ENCODE peak calls at places on chromosomes 6 and 20, in seven cellular contexts. L, N, Q, Z, Y, I and U are unnamed samples.

GRCh38 chr6:36357872-36358234 is 21.2 kb upstream of the BNIP5 start:
- DNase-seq in Z (no peak), N (no peak), Y (no peak), L (no peak), Q (no peak), I (peak), U (no peak)

GRCh38 chr6:110233769-110234374 is 53.6 kb downstream of the CDC40 start:
- DNase-seq in Q (no peak), I (no peak), Y (no peak), N (no peak), Z (no peak), L (peak), U (no peak)

GRCh38 chr20:46557231-46557956 is 6.9 kb upstream of the OCSTAMP start:
- DNase-seq in L (peak), I (no peak), Z (no peak), N (no peak), Y (no peak), Q (no peak), U (no peak)

GRCh38 chr6:15801912-15802311 is 139.1 kb upstream of the DTNBP1 start:
- DNase-seq in Z (no peak), I (no peak), Y (no peak), N (no peak), Q (no peak), L (no peak), U (no peak)

GRCh38 chr6:55836945-55837344 is 38.4 kb downstream of the BMP5 start:
- DNase-seq in Y (no peak), N (no peak), L (no peak), Z (no peak), I (no peak), Q (no peak), U (no peak)

GRCh38 chr6:82086944-82087343 is 160.6 kb downstream of the IBTK start:
- DNase-seq in L (no peak), Z (no peak), Y (no peak), I (no peak), Q (peak), N (no peak), U (no peak)

GRCh38 chr6:144646066-144646800 is 361.1 kb downstream of the UTRN start:
- DNase-seq in Y (no peak), I (no peak), Z (no peak), Q (no peak), N (no peak), L (no peak), U (no peak)

GRCh38 chr6:99276747-99277146 is 72.7 kb downstream of the FAXC start:
- DNase-seq in N (no peak), I (no peak), Y (no peak), Q (no peak), L (no peak), Z (no peak), U (no peak)

GRCh38 chr6:55276745-55277627 is 50.3 kb upstream of the GFRAL start:
- DNase-seq in Z (peak), N (no peak), L (peak), Q (peak), Y (no peak), I (no peak), U (peak)

GRCh38 chr6:444653-445275 is 53.2 kb downstream of the IRF4 start:
- DNase-seq in I (peak), Z (no peak), Q (no peak), Y (no peak), L (no peak), N (peak), U (no peak)

GRCh38 chr6:129481706-129482105 is 228.3 kb downstream of the ARHGAP18 start:
- DNase-seq in I (no peak), Y (no peak), Q (no peak), Z (no peak), L (no peak), N (no peak), U (no peak)

GRCh38 chr6:152112503-152113261 is 305.2 kb downstream of the ESR1 start:
- DNase-seq in N (no peak), Q (no peak), Y (no peak), I (no peak), Z (no peak), L (no peak), U (peak)

GRCh38 chr6:34381086-34381485 is 11.4 kb downstream of the NUDT3 start:
- DNase-seq in L (peak), Q (no peak), Z (no peak), N (no peak), Y (no peak), I (no peak), U (no peak)

DNA sequence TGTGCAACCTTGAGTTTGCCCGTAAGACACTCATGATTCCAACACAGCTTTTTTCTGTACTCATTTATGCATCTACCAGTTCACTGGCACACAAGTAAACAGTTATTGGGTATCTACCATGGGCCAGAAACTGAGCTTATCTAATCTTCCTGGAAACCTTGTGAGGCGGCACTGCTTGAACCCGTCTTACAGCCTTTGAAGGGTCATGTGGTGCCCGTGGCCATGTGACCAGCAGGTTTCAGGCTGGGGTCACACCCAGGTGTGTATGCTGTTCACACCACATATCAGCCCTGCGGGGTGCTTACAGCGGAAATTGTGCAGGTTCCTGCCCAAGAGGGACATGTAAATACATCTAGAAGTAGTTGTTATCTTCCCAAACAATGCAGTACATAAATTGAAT is 6.1 kb downstream of the THBD start:
- DNase-seq in L (no peak), Q (no peak), I (no peak), Y (no peak), N (no peak), Z (no peak), U (no peak)
- TF ChIP-seq CTCF in L (no peak), Q (no peak), I (no peak), Y (no peak), N (no peak), Z (no peak), U (no peak)

GRCh38 chr6:160348552-160349441 is 619 bp downstream of the SLC22A3 start:
- DNase-seq in L (peak), N (no peak), Z (peak), Y (no peak), I (no peak), Q (peak), U (peak)
- TF ChIP-seq CTCF in L (no peak), N (no peak), Z (no peak), Y (no peak), I (no peak), Q (no peak), U (peak)

GRCh38 chr20:49028684-49029083 is 17.4 kb upstream of the CSE1L start:
- DNase-seq in Z (peak), N (no peak), L (peak), Q (peak), Y (no peak), I (no peak), U (no peak)
- TF ChIP-seq CTCF in Z (peak), N (no peak), L (peak), Q (peak), Y (no peak), I (no peak), U (peak)

DNA sequence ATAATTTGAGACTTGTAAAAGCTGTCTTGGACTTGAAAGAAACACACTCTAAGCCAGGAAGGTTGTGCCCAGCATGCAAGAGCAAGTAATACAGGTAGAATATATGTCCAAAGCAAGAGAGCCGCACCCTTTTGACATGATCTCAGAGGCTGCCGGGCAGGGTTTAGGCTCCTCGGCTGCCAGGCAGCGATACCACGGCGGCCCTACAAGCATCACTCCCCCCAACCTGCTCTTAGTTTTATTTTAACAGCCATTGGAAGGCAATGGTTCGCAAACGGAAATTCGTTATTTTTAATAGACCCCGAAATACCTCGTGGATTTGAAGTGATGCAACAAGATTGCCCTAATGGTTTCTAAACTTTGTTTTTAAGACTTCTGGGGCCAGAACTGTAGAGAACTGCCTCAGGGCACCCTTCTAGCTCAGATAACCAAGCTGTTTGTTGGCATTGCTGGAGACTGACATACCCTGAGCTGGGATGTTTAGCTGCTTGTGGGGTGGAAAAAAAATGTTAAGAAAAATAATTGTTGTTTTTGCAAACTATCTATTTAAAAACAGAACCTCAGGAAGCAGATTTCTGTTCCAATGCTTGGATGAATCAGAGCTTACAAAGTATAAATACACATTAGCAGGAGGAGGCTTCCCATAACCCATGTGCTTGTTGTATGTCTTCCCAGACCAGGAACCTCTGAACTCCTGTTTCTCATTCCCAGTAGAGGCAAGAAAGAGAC is 39.0 kb downstream of the JAG1 start:
- DNase-seq in Z (no peak), Q (no peak), Y (no peak), I (no peak), N (no peak), L (peak), U (no peak)
- TF ChIP-seq CTCF in Z (no peak), Q (no peak), Y (no peak), I (no peak), N (no peak), L (no peak), U (no peak)

GRCh38 chr6:13233106-13233505 is 95.2 kb downstream of the TBC1D7 start:
- DNase-seq in N (no peak), Z (no peak), Y (no peak), Q (no peak), I (no peak), L (no peak), U (no peak)

GRCh38 chr6:13234130-13234529 is 94.2 kb downstream of the TBC1D7 start:
- DNase-seq in L (no peak), Y (no peak), N (no peak), Z (no peak), Q (no peak), I (no peak), U (no peak)

GRCh38 chr6:13228264-13229204 is 99.8 kb downstream of the TBC1D7 start:
- DNase-seq in Z (no peak), L (no peak), Y (no peak), N (no peak), I (no peak), Q (no peak), U (no peak)

GRCh38 chr6:13226071-13226470 is 102.3 kb downstream of the TBC1D7 start:
- DNase-seq in I (no peak), Z (no peak), N (no peak), Y (no peak), L (no peak), Q (no peak), U (no peak)

DNA sequence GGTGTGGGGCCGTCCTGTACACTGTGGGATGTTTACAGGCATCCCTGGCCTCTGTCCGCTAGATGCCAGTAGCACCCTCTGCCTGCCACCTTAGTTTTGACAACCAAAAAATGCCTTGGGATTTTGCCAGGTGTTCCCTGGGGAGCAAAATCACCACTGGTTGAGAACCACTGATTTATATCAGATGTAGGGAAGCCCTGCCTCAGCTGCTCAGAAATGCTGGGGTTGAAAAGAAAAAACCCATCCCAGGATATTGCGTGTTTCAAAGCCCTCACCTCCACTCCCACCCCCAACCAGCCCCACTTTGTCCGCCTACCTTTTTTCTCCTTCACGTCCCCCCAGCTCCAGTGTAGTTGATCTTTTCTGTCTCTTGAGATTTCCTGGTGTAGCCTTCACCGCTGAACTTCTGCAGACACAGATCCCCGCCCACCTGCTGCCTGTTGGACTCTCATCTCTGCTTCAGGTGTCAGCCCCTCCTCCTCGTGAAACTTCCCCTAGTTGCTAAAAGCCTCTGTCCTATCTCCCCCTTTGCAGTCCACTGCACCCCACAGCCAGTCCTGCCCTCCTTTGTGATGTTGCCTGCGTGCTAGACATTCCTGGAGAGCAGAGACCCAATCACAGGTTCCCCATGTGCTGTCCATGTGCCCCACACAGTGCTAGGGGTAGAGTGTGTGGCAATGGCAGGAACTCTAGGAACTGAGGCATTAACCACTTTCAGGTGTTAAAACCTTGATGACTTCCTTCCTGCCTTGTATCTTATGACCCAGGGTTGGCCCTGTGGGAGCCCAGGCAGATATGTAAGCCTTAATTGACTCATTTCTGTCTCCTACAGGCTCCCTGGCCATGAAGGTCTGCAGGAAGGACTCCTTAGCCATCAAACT is 98.9 kb downstream of the TBC1D7 start:
- DNase-seq in N (no peak), L (peak), Y (no peak), Z (no peak), Q (peak), I (peak), U (no peak)
- TF ChIP-seq CTCF in N (no peak), L (no peak), Y (no peak), Z (no peak), Q (peak), I (no peak), U (no peak)

GRCh38 chr6:12283904-12284303 is 6.3 kb upstream of the EDN1 start:
- DNase-seq in Q (no peak), Y (no peak), N (no peak), L (no peak), I (no peak), Z (no peak), U (no peak)
- TF ChIP-seq CTCF in Q (peak), Y (no peak), N (no peak), L (no peak), I (no peak), Z (no peak), U (no peak)

GRCh38 chr6:42175860-42176259 is 2.7 kb downstream of the GUCA1A start:
- DNase-seq in Y (no peak), N (no peak), L (no peak), I (no peak), Z (no peak), Q (no peak), U (no peak)
- TF ChIP-seq CTCF in Y (no peak), N (no peak), L (peak), I (no peak), Z (peak), Q (peak), U (no peak)

DNA sequence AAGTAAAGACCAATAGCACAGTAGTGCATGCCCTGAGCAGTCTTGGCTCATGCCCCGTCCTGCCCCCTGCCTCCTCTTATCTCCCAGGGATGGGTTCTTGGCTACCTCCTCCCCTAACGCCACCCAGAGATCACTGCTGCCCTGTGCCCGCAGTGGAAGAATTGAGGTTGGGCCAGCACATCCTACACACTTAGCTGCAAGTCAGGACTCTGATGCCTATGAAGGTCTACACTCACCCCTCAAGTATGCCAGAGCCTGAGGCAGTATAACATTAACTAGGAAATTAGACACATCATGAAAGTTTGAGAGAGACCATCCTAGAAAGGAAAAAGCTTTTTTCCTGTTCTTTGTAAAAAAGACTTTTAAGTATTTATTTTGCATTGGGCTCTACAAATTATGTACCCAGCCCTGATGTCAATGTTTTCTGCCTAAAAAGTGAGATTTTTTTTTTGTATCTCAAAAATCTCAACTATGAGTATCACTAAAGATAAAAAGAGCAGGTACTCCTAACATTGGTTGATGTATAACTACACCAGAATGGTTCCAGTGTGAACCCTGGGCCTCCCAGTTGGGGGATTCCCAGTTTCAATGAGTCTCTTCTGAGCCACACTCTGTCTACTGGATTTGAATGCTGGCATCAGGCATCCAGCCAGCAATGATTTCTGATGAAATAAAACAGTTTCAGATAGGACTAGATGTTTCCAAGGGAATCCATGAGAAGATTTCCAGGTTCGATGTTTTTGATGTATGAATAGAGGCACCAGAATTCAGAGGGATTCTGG is 115.4 kb downstream of the ISM1 start:
- DNase-seq in Y (no peak), N (no peak), Q (peak), Z (no peak), L (no peak), I (no peak), U (no peak)
- TF ChIP-seq CTCF in Y (no peak), N (no peak), Q (no peak), Z (no peak), L (no peak), I (no peak), U (no peak)

GRCh38 chr20:3848565-3848964 is 1.9 kb downstream of the MAVS start:
- DNase-seq in Q (no peak), L (no peak), I (no peak), Y (no peak), Z (no peak), N (no peak), U (no peak)

GRCh38 chr20:3846378-3846739 is 275 bp upstream of the MAVS start:
- DNase-seq in L (no peak), I (no peak), Q (no peak), N (no peak), Y (no peak), Z (no peak), U (no peak)

GRCh38 chr20:3847419-3847940 is 846 bp downstream of the MAVS start:
- DNase-seq in Q (no peak), Y (no peak), N (no peak), Z (no peak), L (peak), I (no peak), U (no peak)

GRCh38 chr20:3843490-3843889 is 3.1 kb upstream of the MAVS start:
- DNase-seq in Y (no peak), L (peak), N (no peak), Z (no peak), I (no peak), Q (peak), U (no peak)

GRCh38 chr20:3846740-3847418 is at the start of gene MAVS:
- DNase-seq in L (peak), Q (peak), I (peak), Y (peak), Z (peak), N (peak), U (peak)
- TF ChIP-seq CTCF in L (no peak), Q (peak), I (no peak), Y (no peak), Z (no peak), N (no peak), U (no peak)

DNA sequence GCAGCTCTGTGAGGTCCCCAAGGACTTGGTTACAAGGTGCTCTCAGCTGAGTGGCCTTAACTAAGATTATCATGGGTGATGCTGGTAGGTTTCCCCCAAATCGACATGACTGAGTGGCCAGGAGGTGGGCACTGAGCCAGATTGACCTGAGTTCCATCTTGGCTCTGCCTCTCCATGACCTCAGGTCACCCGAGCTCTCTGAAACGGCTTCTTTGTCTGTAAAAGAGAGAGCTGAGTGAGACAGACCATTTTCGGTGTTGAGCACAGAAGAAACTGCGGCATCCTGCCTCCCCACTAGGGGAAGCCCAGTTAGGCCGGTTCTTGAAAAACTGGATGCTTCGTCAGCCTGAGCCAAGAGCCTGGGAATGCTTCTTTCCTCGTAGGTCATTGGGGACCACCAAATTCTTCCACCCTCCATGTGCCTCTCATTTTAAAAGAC is 14.1 kb upstream of the STX16 start:
- DNase-seq in I (no peak), Z (no peak), L (no peak), N (no peak), Q (no peak), Y (peak), U (no peak)
- TF ChIP-seq CTCF in I (no peak), Z (peak), L (peak), N (no peak), Q (no peak), Y (no peak), U (no peak)